ENCODE peak calls at places on chromosome 17, in nine cellular contexts. D is H1; U is PC-9; S is foreskin keratinocyte; J is A549; C is H9; W is dorsolateral prefrontal cortex; T is ovary; H is effector memory CD4-positive, alpha-beta T cell. A is an unnamed sample.

GRCh38 chr17:45270828-45271418 is 9.0 kb upstream of the SPATA32 start:
- DNase-seq in D (no peak), U (no peak), S (no peak), J (peak), C (peak), W (no peak), T (no peak), H (no peak), A (no peak)

GRCh38 chr17:49434821-49435581 is 20.3 kb upstream of the PHB1 start:
- DNase-seq in D (peak), U (peak), S (no peak), J (peak), C (peak), W (no peak), T (peak), H (peak), A (no peak)

GRCh38 chr17:9645858-9646555 is 690 bp downstream of the USP43 start:
- DNase-seq in D (no peak), U (peak), S (peak), J (peak), C (peak), W (no peak), T (no peak), H (no peak), A (no peak)

GRCh38 chr17:81160306-81160705 is 5.0 kb upstream of the PVALEF start:
- DNase-seq in D (no peak), U (no peak), S (no peak), J (no peak), C (no peak), W (no peak), T (no peak), H (no peak), A (no peak)

GRCh38 chr17:67993153-67993997 is 2.9 kb downstream of the C17orf58 start:
- DNase-seq in D (no peak), U (peak), S (peak), J (peak), C (peak), W (peak), T (peak), H (peak), A (no peak)

GRCh38 chr17:16285646-16286008 is 67.6 kb downstream of the CENPV start:
- DNase-seq in D (no peak), U (no peak), S (no peak), J (no peak), C (no peak), W (no peak), T (no peak), H (no peak), A (no peak)

GRCh38 chr17:78082988-78083387 is 45.6 kb downstream of the TMC6 start:
- DNase-seq in D (no peak), U (no peak), S (peak), J (no peak), C (no peak), W (no peak), T (no peak), H (no peak), A (no peak)

GRCh38 chr17:18957831-18958230 is 5.9 kb downstream of the SLC5A10 start:
- DNase-seq in D (no peak), U (no peak), S (no peak), J (no peak), C (no peak), W (no peak), T (no peak), H (no peak), A (no peak)

GRCh38 chr17:35749560-35750412 is 3.3 kb downstream of the GAS2L2 start:
- DNase-seq in D (no peak), U (no peak), S (no peak), J (no peak), C (peak), W (no peak), T (no peak), H (no peak), A (no peak)

GRCh38 chr17:63120406-63120805 is 154.4 kb downstream of the TANC2 start:
- DNase-seq in D (no peak), U (peak), S (no peak), J (no peak), C (no peak), W (no peak), T (no peak), H (no peak), A (no peak)

GRCh38 chr17:18860161-18860972 is 2.4 kb downstream of the PRPSAP2 start:
- DNase-seq in D (no peak), U (no peak), S (peak), J (no peak), C (no peak), W (no peak), T (no peak), H (no peak), A (peak)

GRCh38 chr17:57391076-57391825 is 134.9 kb downstream of the MSI2 start:
- DNase-seq in D (no peak), U (no peak), S (no peak), J (no peak), C (no peak), W (no peak), T (no peak), H (no peak), A (no peak)

GRCh38 chr17:21079196-21079595 is 36.4 kb upstream of the USP22 start:
- DNase-seq in D (no peak), U (no peak), S (no peak), J (no peak), C (no peak), W (no peak), T (no peak), H (no peak), A (no peak)

GRCh38 chr17:27338536-27338985 is 44.6 kb downstream of the WSB1 start:
- DNase-seq in D (no peak), U (no peak), S (no peak), J (no peak), C (no peak), W (no peak), T (no peak), H (no peak), A (peak)

GRCh38 chr17:18381953-18382245 is 4.3 kb downstream of the EVPLL start:
- DNase-seq in D (no peak), U (no peak), S (no peak), J (no peak), C (no peak), W (no peak), T (no peak), H (no peak), A (no peak)

GRCh38 chr17:57463103-57463885 is 207.0 kb downstream of the MSI2 start:
- DNase-seq in D (no peak), U (no peak), S (peak), J (peak), C (no peak), W (no peak), T (no peak), H (no peak), A (peak)

GRCh38 chr17:82332669-82333278 is 792 bp downstream of the SECTM1 start:
- DNase-seq in D (no peak), U (peak), S (peak), J (peak), C (peak), W (no peak), T (no peak), H (no peak), A (no peak)

GRCh38 chr17:80807882-80808281 is 183.8 kb upstream of the CHMP6 start:
- DNase-seq in D (no peak), U (no peak), S (no peak), J (no peak), C (peak), W (no peak), T (no peak), H (no peak), A (no peak)

GRCh38 chr17:57455063-57455914 is 199.0 kb downstream of the MSI2 start:
- DNase-seq in D (no peak), U (no peak), S (no peak), J (no peak), C (no peak), W (no peak), T (no peak), H (no peak), A (peak)

GRCh38 chr17:10119203-10120112 is 78.9 kb downstream of the GAS7 start:
- DNase-seq in D (no peak), U (peak), S (peak), J (no peak), C (peak), W (peak), T (no peak), H (no peak), A (peak)

GRCh38 chr17:79036609-79037008 is 12.6 kb downstream of the C1QTNF1 start:
- DNase-seq in D (no peak), U (no peak), S (peak), J (peak), C (no peak), W (no peak), T (no peak), H (no peak), A (no peak)

GRCh38 chr17:48510381-48510760 is 20.4 kb downstream of the HOXB1 start:
- DNase-seq in D (no peak), U (no peak), S (no peak), J (no peak), C (no peak), W (no peak), T (no peak), H (no peak), A (no peak)

GRCh38 chr17:37790153-37790552 is 45.3 kb upstream of the HNF1B start:
- DNase-seq in D (no peak), U (no peak), S (no peak), J (no peak), C (no peak), W (no peak), T (no peak), H (no peak), A (no peak)

GRCh38 chr17:56047321-56047720 is 106.0 kb upstream of the ANKFN1 start:
- DNase-seq in D (no peak), U (no peak), S (no peak), J (no peak), C (no peak), W (no peak), T (no peak), H (no peak), A (no peak)

GRCh38 chr17:49910094-49910857 is 58.7 kb upstream of the DLX4 start:
- DNase-seq in D (no peak), U (peak), S (peak), J (peak), C (peak), W (no peak), T (no peak), H (no peak), A (no peak)

GRCh38 chr17:29131814-29132682 is 48.1 kb downstream of the MYO18A start:
- DNase-seq in D (no peak), U (peak), S (no peak), J (no peak), C (no peak), W (no peak), T (no peak), H (no peak), A (no peak)

GRCh38 chr17:14460502-14460901 is 159.6 kb downstream of the HS3ST3B1 start:
- DNase-seq in D (no peak), U (no peak), S (no peak), J (no peak), C (no peak), W (no peak), T (no peak), H (no peak), A (no peak)

GRCh38 chr17:17922198-17922901 is 49.9 kb downstream of the TOM1L2 start:
- DNase-seq in D (no peak), U (no peak), S (no peak), J (no peak), C (no peak), W (no peak), T (no peak), H (no peak), A (no peak)

GRCh38 chr17:20228410-20228809 is 219.3 kb downstream of the SPECC1 start:
- DNase-seq in D (no peak), U (no peak), S (no peak), J (no peak), C (no peak), W (no peak), T (no peak), H (no peak), A (no peak)

GRCh38 chr17:49227436-49228261 is 2.9 kb downstream of the PHOSPHO1 start:
- DNase-seq in D (no peak), U (peak), S (peak), J (peak), C (peak), W (no peak), T (peak), H (peak), A (no peak)

GRCh38 chr17:75872434-75873351 is 5.7 kb downstream of the TRIM47 start:
- DNase-seq in D (no peak), U (peak), S (peak), J (peak), C (peak), W (no peak), T (peak), H (peak), A (no peak)

GRCh38 chr17:65685110-65685509 is 123.7 kb upstream of the AXIN2 start:
- DNase-seq in D (no peak), U (no peak), S (no peak), J (no peak), C (no peak), W (no peak), T (no peak), H (no peak), A (no peak)

GRCh38 chr17:82596316-82596715 is 51.9 kb downstream of the WDR45B start:
- DNase-seq in D (no peak), U (no peak), S (no peak), J (no peak), C (no peak), W (no peak), T (no peak), H (no peak), A (no peak)

GRCh38 chr17:29019475-29020181 is 13.8 kb upstream of the SEZ6 start:
- DNase-seq in D (no peak), U (peak), S (no peak), J (no peak), C (peak), W (no peak), T (no peak), H (no peak), A (no peak)

GRCh38 chr17:28371245-28372202 is at the start of gene SARM1:
- DNase-seq in D (peak), U (no peak), S (no peak), J (peak), C (peak), W (peak), T (peak), H (peak), A (peak)

GRCh38 chr17:51060396-51060795 is 60.3 kb downstream of the SPAG9 start:
- DNase-seq in D (no peak), U (no peak), S (peak), J (no peak), C (no peak), W (no peak), T (no peak), H (no peak), A (no peak)

GRCh38 chr17:51059781-51060180 is 60.9 kb downstream of the SPAG9 start:
- DNase-seq in D (no peak), U (no peak), S (peak), J (no peak), C (no peak), W (no peak), T (no peak), H (no peak), A (no peak)

GRCh38 chr17:51064061-51064735 is 56.5 kb downstream of the SPAG9 start:
- DNase-seq in D (no peak), U (no peak), S (peak), J (no peak), C (no peak), W (no peak), T (no peak), H (no peak), A (no peak)
- H3K27ac ChIP-seq in D (no peak), U (no peak), S (no peak), J (no peak), C (no peak), W (no peak), T (no peak), H (no peak), A (no peak)

GRCh38 chr17:7912927-7913524 is 3.1 kb downstream of the RNF227 start:
- DNase-seq in D (no peak), U (peak), S (peak), J (peak), C (peak), W (no peak), T (peak), H (peak), A (peak)

GRCh38 chr17:7914771-7915610 is 1.1 kb downstream of the RNF227 start:
- DNase-seq in D (no peak), U (no peak), S (peak), J (peak), C (no peak), W (no peak), T (peak), H (no peak), A (no peak)

GRCh38 chr17:7915611-7916382 is at the start of gene RNF227:
- DNase-seq in D (no peak), U (peak), S (peak), J (peak), C (peak), W (peak), T (peak), H (peak), A (peak)

GRCh38 chr17:7916383-7916677 is 241 bp upstream of the RNF227 start:
- DNase-seq in D (no peak), U (no peak), S (no peak), J (no peak), C (no peak), W (no peak), T (no peak), H (no peak), A (no peak)

DNA sequence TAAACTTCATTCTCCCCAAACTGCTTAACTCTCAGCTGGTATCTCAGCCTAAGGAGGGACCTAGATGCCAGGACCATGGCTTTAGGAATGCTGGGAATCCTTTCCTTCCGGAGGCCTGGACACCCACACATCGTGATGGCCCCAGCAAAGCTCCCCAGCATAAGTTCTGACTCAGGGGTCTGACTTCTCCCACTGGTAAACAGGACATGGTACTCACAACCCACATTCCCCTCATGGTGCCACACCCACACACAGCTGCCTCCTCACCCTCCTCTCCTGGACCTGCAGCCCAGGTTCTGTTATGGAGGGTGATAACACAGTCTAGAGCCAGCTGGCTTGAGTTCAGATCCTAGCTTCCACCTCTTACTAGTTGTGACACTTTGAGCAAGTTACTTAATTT is 710 bp upstream of the RNF227 start:
- DNase-seq in D (no peak), U (no peak), S (no peak), J (no peak), C (no peak), W (no peak), T (peak), H (no peak), A (no peak)
- H3K27ac ChIP-seq in D (no peak), U (no peak), S (no peak), J (no peak), C (no peak), W (peak), T (peak), H (no peak), A (no peak)

DNA sequence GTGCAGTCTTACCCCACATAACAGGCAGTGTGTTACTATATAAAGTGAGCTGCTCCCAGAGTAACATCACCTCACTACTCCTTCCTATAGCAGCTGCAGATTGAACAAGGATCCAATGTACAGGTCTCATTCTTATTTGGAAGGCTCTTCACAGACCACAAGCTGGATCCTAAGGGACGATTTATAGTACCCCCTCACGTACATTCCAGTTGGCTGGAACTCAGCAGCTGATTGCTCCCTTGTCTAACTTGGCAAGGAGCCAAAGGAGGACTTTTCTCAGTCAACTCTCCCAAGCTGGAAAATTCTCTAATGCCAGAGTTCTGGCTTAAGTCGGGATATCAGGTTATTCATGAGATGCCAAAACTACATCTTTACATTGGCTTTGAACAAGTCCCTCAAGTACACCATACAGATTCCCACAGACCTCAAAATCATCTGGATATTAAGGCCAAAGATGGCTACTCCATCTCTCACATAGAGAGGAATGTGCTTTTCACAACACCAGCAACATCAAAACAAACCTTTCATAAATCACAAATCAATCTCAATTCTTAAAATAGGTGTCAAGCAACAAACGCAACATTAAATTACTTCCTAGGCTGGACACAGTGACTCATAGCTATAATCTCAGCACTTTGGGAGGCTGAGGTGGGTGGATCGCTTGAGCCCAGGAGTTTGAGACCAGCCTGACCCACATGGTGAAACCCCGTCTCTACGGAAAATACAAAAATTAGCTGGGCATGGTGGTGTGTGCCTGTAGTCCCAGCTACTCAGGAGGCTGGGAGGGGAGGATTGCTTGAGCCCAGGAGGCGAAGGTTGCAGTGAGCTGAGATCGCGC is 39.3 kb downstream of the SMG6 start:
- DNase-seq in D (no peak), U (no peak), S (no peak), J (no peak), C (no peak), W (no peak), T (no peak), H (no peak), A (no peak)
- H3K27ac ChIP-seq in D (no peak), U (no peak), S (no peak), J (no peak), C (no peak), W (no peak), T (peak), H (peak), A (peak)

DNA sequence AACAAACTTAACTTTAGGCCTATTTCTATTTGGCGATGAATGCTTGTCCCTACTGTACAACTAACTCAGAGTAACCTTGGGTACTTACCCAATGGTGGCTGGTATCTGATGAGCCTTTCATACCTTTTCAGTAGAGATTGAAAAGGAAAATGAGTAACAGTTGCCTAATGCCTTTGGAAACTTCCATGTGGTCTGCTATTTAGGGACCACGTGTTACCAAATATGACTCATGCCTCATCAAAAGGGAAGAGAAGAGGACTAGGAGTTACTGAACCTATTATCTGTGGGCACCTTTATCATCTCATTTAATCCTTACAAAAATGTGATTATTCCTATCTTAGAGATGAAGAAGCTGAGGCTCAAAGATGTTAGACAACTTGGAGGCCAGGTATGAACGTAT is 8.1 kb downstream of the MYOCD start:
- DNase-seq in D (no peak), U (no peak), S (peak), J (no peak), C (no peak), W (no peak), T (no peak), H (no peak), A (no peak)
- H3K27ac ChIP-seq in D (no peak), U (no peak), S (no peak), J (no peak), C (no peak), W (no peak), T (no peak), H (no peak), A (no peak)

GRCh38 chr17:32953062-32953461 is 25.1 kb downstream of the TMEM98 start:
- DNase-seq in D (no peak), U (no peak), S (no peak), J (no peak), C (no peak), W (no peak), T (no peak), H (no peak), A (no peak)
- H3K27ac ChIP-seq in D (no peak), U (no peak), S (no peak), J (no peak), C (no peak), W (no peak), T (no peak), H (no peak), A (no peak)

GRCh38 chr17:39628655-39629493 is 2.1 kb downstream of the PPP1R1B start:
- DNase-seq in D (no peak), U (no peak), S (no peak), J (no peak), C (no peak), W (no peak), T (no peak), H (no peak), A (no peak)
- H3K27ac ChIP-seq in D (no peak), U (no peak), S (no peak), J (no peak), C (no peak), W (peak), T (no peak), H (no peak), A (no peak)

A was measured in GM12878.